ENCODE peak calls at places on chromosomes 6 and 20, in nine cellular contexts. One of them, this sample, is unnamed.

GRCh38 chr20:25220810-25221591 is 25.5 kb downstream of the ENTPD6 start:
- DNase-seq in stimulated activated CD4-positive, alpha-beta T cell treated with anti-CD3 and anti-CD28 coated beads, Interleukin-12 subunit alpha, Interleukin-12 subunit beta, amount 100 ng/mL, for 48 hours: no peak
- DNase-seq in KBM-7: no peak
- DNase-seq in left cardiac atrium: peak
- DNase-seq in fibroblast of the conjunctiva: no peak
- DNase-seq in cardiac muscle cell: no peak
- DNase-seq in AG20443: no peak
- DNase-seq in frontal cortex: no peak
- DNase-seq in CD8-positive, alpha-beta T cell: no peak
- DNase-seq in this sample: no peak

GRCh38 chr6:392441-393390 is 1.2 kb downstream of the IRF4 start:
- DNase-seq in stimulated activated CD4-positive, alpha-beta T cell treated with anti-CD3 and anti-CD28 coated beads, Interleukin-12 subunit alpha, Interleukin-12 subunit beta, amount 100 ng/mL, for 48 hours: no peak
- DNase-seq in KBM-7: no peak
- DNase-seq in left cardiac atrium: no peak
- DNase-seq in fibroblast of the conjunctiva: no peak
- DNase-seq in cardiac muscle cell: peak
- DNase-seq in AG20443: no peak
- DNase-seq in frontal cortex: no peak
- DNase-seq in CD8-positive, alpha-beta T cell: no peak
- DNase-seq in this sample: no peak

GRCh38 chr6:147674093-147674492 is 165.6 kb downstream of the SAMD5 start:
- DNase-seq in stimulated activated CD4-positive, alpha-beta T cell treated with anti-CD3 and anti-CD28 coated beads, Interleukin-12 subunit alpha, Interleukin-12 subunit beta, amount 100 ng/mL, for 48 hours: no peak
- DNase-seq in KBM-7: no peak
- DNase-seq in left cardiac atrium: no peak
- DNase-seq in fibroblast of the conjunctiva: no peak
- DNase-seq in cardiac muscle cell: no peak
- DNase-seq in AG20443: no peak
- DNase-seq in frontal cortex: no peak
- DNase-seq in CD8-positive, alpha-beta T cell: no peak
- DNase-seq in this sample: no peak

GRCh38 chr20:46230811-46231282 is 77.5 kb downstream of the CDH22 start:
- DNase-seq in stimulated activated CD4-positive, alpha-beta T cell treated with anti-CD3 and anti-CD28 coated beads, Interleukin-12 subunit alpha, Interleukin-12 subunit beta, amount 100 ng/mL, for 48 hours: no peak
- DNase-seq in KBM-7: peak
- DNase-seq in left cardiac atrium: no peak
- DNase-seq in fibroblast of the conjunctiva: no peak
- DNase-seq in cardiac muscle cell: peak
- DNase-seq in AG20443: peak
- DNase-seq in frontal cortex: no peak
- DNase-seq in CD8-positive, alpha-beta T cell: no peak
- DNase-seq in this sample: no peak

GRCh38 chr20:57856658-57857057 is 146.8 kb upstream of the PMEPA1 start:
- DNase-seq in stimulated activated CD4-positive, alpha-beta T cell treated with anti-CD3 and anti-CD28 coated beads, Interleukin-12 subunit alpha, Interleukin-12 subunit beta, amount 100 ng/mL, for 48 hours: no peak
- DNase-seq in KBM-7: no peak
- DNase-seq in left cardiac atrium: no peak
- DNase-seq in fibroblast of the conjunctiva: no peak
- DNase-seq in cardiac muscle cell: no peak
- DNase-seq in AG20443: no peak
- DNase-seq in frontal cortex: no peak
- DNase-seq in CD8-positive, alpha-beta T cell: no peak
- DNase-seq in this sample: peak

GRCh38 chr6:45479834-45480696 is 102.3 kb upstream of the SUPT3H start:
- DNase-seq in stimulated activated CD4-positive, alpha-beta T cell treated with anti-CD3 and anti-CD28 coated beads, Interleukin-12 subunit alpha, Interleukin-12 subunit beta, amount 100 ng/mL, for 48 hours: no peak
- DNase-seq in KBM-7: peak
- DNase-seq in left cardiac atrium: no peak
- DNase-seq in fibroblast of the conjunctiva: peak
- DNase-seq in cardiac muscle cell: no peak
- DNase-seq in AG20443: peak
- DNase-seq in frontal cortex: no peak
- DNase-seq in CD8-positive, alpha-beta T cell: no peak
- DNase-seq in this sample: no peak

GRCh38 chr6:46184114-46184513 is 13.3 kb upstream of the ENPP5 start:
- DNase-seq in stimulated activated CD4-positive, alpha-beta T cell treated with anti-CD3 and anti-CD28 coated beads, Interleukin-12 subunit alpha, Interleukin-12 subunit beta, amount 100 ng/mL, for 48 hours: no peak
- DNase-seq in KBM-7: no peak
- DNase-seq in left cardiac atrium: no peak
- DNase-seq in fibroblast of the conjunctiva: peak
- DNase-seq in cardiac muscle cell: no peak
- DNase-seq in AG20443: peak
- DNase-seq in frontal cortex: no peak
- DNase-seq in CD8-positive, alpha-beta T cell: no peak
- DNase-seq in this sample: no peak

GRCh38 chr6:41744236-41744787 is 2.9 kb downstream of the PGC start:
- DNase-seq in stimulated activated CD4-positive, alpha-beta T cell treated with anti-CD3 and anti-CD28 coated beads, Interleukin-12 subunit alpha, Interleukin-12 subunit beta, amount 100 ng/mL, for 48 hours: no peak
- DNase-seq in KBM-7: no peak
- DNase-seq in left cardiac atrium: no peak
- DNase-seq in fibroblast of the conjunctiva: no peak
- DNase-seq in cardiac muscle cell: no peak
- DNase-seq in AG20443: no peak
- DNase-seq in frontal cortex: no peak
- DNase-seq in CD8-positive, alpha-beta T cell: no peak
- DNase-seq in this sample: no peak

GRCh38 chr6:117677553-117678131 is 2.4 kb downstream of the NUS1 start:
- DNase-seq in stimulated activated CD4-positive, alpha-beta T cell treated with anti-CD3 and anti-CD28 coated beads, Interleukin-12 subunit alpha, Interleukin-12 subunit beta, amount 100 ng/mL, for 48 hours: no peak
- DNase-seq in KBM-7: no peak
- DNase-seq in left cardiac atrium: no peak
- DNase-seq in fibroblast of the conjunctiva: no peak
- DNase-seq in cardiac muscle cell: no peak
- DNase-seq in AG20443: no peak
- DNase-seq in frontal cortex: no peak
- DNase-seq in CD8-positive, alpha-beta T cell: no peak
- DNase-seq in this sample: no peak

GRCh38 chr6:47698342-47698787 is at the start of gene ADGRF4:
- DNase-seq in stimulated activated CD4-positive, alpha-beta T cell treated with anti-CD3 and anti-CD28 coated beads, Interleukin-12 subunit alpha, Interleukin-12 subunit beta, amount 100 ng/mL, for 48 hours: no peak
- DNase-seq in KBM-7: no peak
- DNase-seq in left cardiac atrium: no peak
- DNase-seq in fibroblast of the conjunctiva: no peak
- DNase-seq in cardiac muscle cell: no peak
- DNase-seq in AG20443: peak
- DNase-seq in frontal cortex: no peak
- DNase-seq in CD8-positive, alpha-beta T cell: no peak
- DNase-seq in this sample: no peak

GRCh38 chr6:16849280-16850210 is 88.3 kb upstream of the ATXN1 start:
- DNase-seq in stimulated activated CD4-positive, alpha-beta T cell treated with anti-CD3 and anti-CD28 coated beads, Interleukin-12 subunit alpha, Interleukin-12 subunit beta, amount 100 ng/mL, for 48 hours: no peak
- DNase-seq in KBM-7: peak
- DNase-seq in left cardiac atrium: no peak
- DNase-seq in fibroblast of the conjunctiva: peak
- DNase-seq in cardiac muscle cell: no peak
- DNase-seq in AG20443: peak
- DNase-seq in frontal cortex: no peak
- DNase-seq in CD8-positive, alpha-beta T cell: no peak
- DNase-seq in this sample: no peak

GRCh38 chr6:122482750-122483080 is 11.1 kb upstream of the SERINC1 start:
- DNase-seq in stimulated activated CD4-positive, alpha-beta T cell treated with anti-CD3 and anti-CD28 coated beads, Interleukin-12 subunit alpha, Interleukin-12 subunit beta, amount 100 ng/mL, for 48 hours: no peak
- DNase-seq in KBM-7: no peak
- DNase-seq in left cardiac atrium: no peak
- DNase-seq in fibroblast of the conjunctiva: no peak
- DNase-seq in cardiac muscle cell: peak
- DNase-seq in AG20443: no peak
- DNase-seq in frontal cortex: no peak
- DNase-seq in CD8-positive, alpha-beta T cell: no peak
- DNase-seq in this sample: no peak

GRCh38 chr6:111564482-111564945 is 41.2 kb downstream of the TRAF3IP2 start:
- DNase-seq in stimulated activated CD4-positive, alpha-beta T cell treated with anti-CD3 and anti-CD28 coated beads, Interleukin-12 subunit alpha, Interleukin-12 subunit beta, amount 100 ng/mL, for 48 hours: no peak
- DNase-seq in KBM-7: peak
- DNase-seq in left cardiac atrium: peak
- DNase-seq in fibroblast of the conjunctiva: no peak
- DNase-seq in cardiac muscle cell: no peak
- DNase-seq in AG20443: peak
- DNase-seq in frontal cortex: no peak
- DNase-seq in CD8-positive, alpha-beta T cell: no peak
- DNase-seq in this sample: no peak

GRCh38 chr6:168700880-168701279 is 259.9 kb downstream of the SMOC2 start:
- DNase-seq in stimulated activated CD4-positive, alpha-beta T cell treated with anti-CD3 and anti-CD28 coated beads, Interleukin-12 subunit alpha, Interleukin-12 subunit beta, amount 100 ng/mL, for 48 hours: no peak
- DNase-seq in KBM-7: no peak
- DNase-seq in left cardiac atrium: no peak
- DNase-seq in fibroblast of the conjunctiva: no peak
- DNase-seq in cardiac muscle cell: no peak
- DNase-seq in AG20443: no peak
- DNase-seq in frontal cortex: no peak
- DNase-seq in CD8-positive, alpha-beta T cell: no peak
- DNase-seq in this sample: no peak

GRCh38 chr6:45586216-45587171 is 208.8 kb upstream of the SUPT3H start:
- DNase-seq in stimulated activated CD4-positive, alpha-beta T cell treated with anti-CD3 and anti-CD28 coated beads, Interleukin-12 subunit alpha, Interleukin-12 subunit beta, amount 100 ng/mL, for 48 hours: no peak
- DNase-seq in KBM-7: peak
- DNase-seq in left cardiac atrium: no peak
- DNase-seq in fibroblast of the conjunctiva: no peak
- DNase-seq in cardiac muscle cell: no peak
- DNase-seq in AG20443: no peak
- DNase-seq in frontal cortex: no peak
- DNase-seq in CD8-positive, alpha-beta T cell: peak
- DNase-seq in this sample: no peak

GRCh38 chr6:10779076-10779475 is 31.5 kb downstream of the TMEM14B start:
- DNase-seq in stimulated activated CD4-positive, alpha-beta T cell treated with anti-CD3 and anti-CD28 coated beads, Interleukin-12 subunit alpha, Interleukin-12 subunit beta, amount 100 ng/mL, for 48 hours: no peak
- DNase-seq in KBM-7: no peak
- DNase-seq in left cardiac atrium: no peak
- DNase-seq in fibroblast of the conjunctiva: no peak
- DNase-seq in cardiac muscle cell: no peak
- DNase-seq in AG20443: no peak
- DNase-seq in frontal cortex: no peak
- DNase-seq in CD8-positive, alpha-beta T cell: no peak
- DNase-seq in this sample: no peak

GRCh38 chr6:134342972-134343371 is 25.1 kb upstream of the SGK1 start:
- DNase-seq in stimulated activated CD4-positive, alpha-beta T cell treated with anti-CD3 and anti-CD28 coated beads, Interleukin-12 subunit alpha, Interleukin-12 subunit beta, amount 100 ng/mL, for 48 hours: no peak
- DNase-seq in KBM-7: no peak
- DNase-seq in left cardiac atrium: no peak
- DNase-seq in fibroblast of the conjunctiva: no peak
- DNase-seq in cardiac muscle cell: no peak
- DNase-seq in AG20443: no peak
- DNase-seq in frontal cortex: no peak
- DNase-seq in CD8-positive, alpha-beta T cell: no peak
- DNase-seq in this sample: no peak

GRCh38 chr6:87539554-87539953 is 50.2 kb downstream of the RARS2 start:
- DNase-seq in stimulated activated CD4-positive, alpha-beta T cell treated with anti-CD3 and anti-CD28 coated beads, Interleukin-12 subunit alpha, Interleukin-12 subunit beta, amount 100 ng/mL, for 48 hours: no peak
- DNase-seq in KBM-7: no peak
- DNase-seq in left cardiac atrium: no peak
- DNase-seq in fibroblast of the conjunctiva: no peak
- DNase-seq in cardiac muscle cell: no peak
- DNase-seq in AG20443: no peak
- DNase-seq in frontal cortex: no peak
- DNase-seq in CD8-positive, alpha-beta T cell: no peak
- DNase-seq in this sample: no peak

GRCh38 chr20:3640259-3640658 is 22.9 kb downstream of the GFRA4 start:
- DNase-seq in stimulated activated CD4-positive, alpha-beta T cell treated with anti-CD3 and anti-CD28 coated beads, Interleukin-12 subunit alpha, Interleukin-12 subunit beta, amount 100 ng/mL, for 48 hours: no peak
- DNase-seq in KBM-7: no peak
- DNase-seq in left cardiac atrium: no peak
- DNase-seq in fibroblast of the conjunctiva: no peak
- DNase-seq in cardiac muscle cell: no peak
- DNase-seq in AG20443: no peak
- DNase-seq in frontal cortex: no peak
- DNase-seq in CD8-positive, alpha-beta T cell: no peak
- DNase-seq in this sample: no peak

GRCh38 chr20:60326821-60327220 is 368.6 kb downstream of the CDH26 start:
- DNase-seq in stimulated activated CD4-positive, alpha-beta T cell treated with anti-CD3 and anti-CD28 coated beads, Interleukin-12 subunit alpha, Interleukin-12 subunit beta, amount 100 ng/mL, for 48 hours: no peak
- DNase-seq in KBM-7: no peak
- DNase-seq in left cardiac atrium: no peak
- DNase-seq in fibroblast of the conjunctiva: no peak
- DNase-seq in cardiac muscle cell: no peak
- DNase-seq in AG20443: no peak
- DNase-seq in frontal cortex: no peak
- DNase-seq in CD8-positive, alpha-beta T cell: no peak
- DNase-seq in this sample: no peak

GRCh38 chr6:112253505-112253841 is 894 bp downstream of the LAMA4 start:
- DNase-seq in stimulated activated CD4-positive, alpha-beta T cell treated with anti-CD3 and anti-CD28 coated beads, Interleukin-12 subunit alpha, Interleukin-12 subunit beta, amount 100 ng/mL, for 48 hours: no peak
- DNase-seq in KBM-7: no peak
- DNase-seq in left cardiac atrium: peak
- DNase-seq in fibroblast of the conjunctiva: no peak
- DNase-seq in cardiac muscle cell: peak
- DNase-seq in AG20443: no peak
- DNase-seq in frontal cortex: peak
- DNase-seq in CD8-positive, alpha-beta T cell: no peak
- DNase-seq in this sample: no peak

This sample was measured in sigmoid colon.